ENCODE peak calls at places on chromosomes 5 and 9, in eight cellular contexts. F, Q, T, O, Y, U, M and A are unnamed samples. For H3K27me3, the result is how much of the 10 kb centered on the place peaks cover.

GRCh38 chr5:88680253-88681132 is 202.5 kb downstream of the MEF2C start:
- DNase-seq in F (peak), Q (peak), O (peak), U (no peak), T (peak), Y (peak), M (peak), A (peak)

GRCh38 chr5:130773813-130774212 is 391.2 kb downstream of the HINT1 start:
- DNase-seq in F (no peak), T (no peak), O (no peak), Q (no peak), U (no peak), Y (no peak), M (peak), A (no peak)

GRCh38 chr5:32317056-32317455 is 4.3 kb upstream of the MTMR12 start:
- DNase-seq in O (no peak), F (no peak), U (no peak), T (no peak), Q (no peak), M (no peak), Y (no peak), A (no peak)

GRCh38 chr5:94870496-94871214 is 252.2 kb downstream of the SLF1 start:
- DNase-seq in M (peak), Y (no peak), F (no peak), U (no peak), T (no peak), Q (no peak), O (no peak), A (no peak)

GRCh38 chr5:179300834-179301233 is 44.4 kb downstream of the ADAMTS2 start:
- DNase-seq in Q (no peak), M (no peak), F (peak), O (no peak), U (no peak), Y (no peak), T (peak), A (peak)

GRCh38 chr5:40410231-40410861 is 269.4 kb upstream of the PTGER4 start:
- DNase-seq in T (no peak), F (no peak), Y (no peak), Q (no peak), M (no peak), U (no peak), O (no peak), A (no peak)

GRCh38 chr5:157516626-157517325 is 56.8 kb downstream of the NIPAL4 start:
- DNase-seq in U (no peak), Y (no peak), F (peak), T (peak), O (no peak), M (no peak), Q (no peak), A (peak)

GRCh38 chr9:113621309-113621791 is 157.8 kb downstream of the RGS3 start:
- DNase-seq in M (peak), O (no peak), Q (no peak), U (peak), F (peak), T (peak), Y (peak), A (peak)

GRCh38 chr5:10704949-10705621 is 55.9 kb downstream of the DAP start:
- DNase-seq in Y (no peak), O (no peak), M (no peak), U (no peak), Q (no peak), F (no peak), T (no peak), A (no peak)

GRCh38 chr5:172490739-172491461 is 36.6 kb upstream of the SH3PXD2B start:
- DNase-seq in U (no peak), O (peak), Y (no peak), F (no peak), Q (no peak), T (no peak), M (peak), A (no peak)

GRCh38 chr5:53603009-53603687 is 42.7 kb downstream of the NDUFS4 start:
- DNase-seq in F (peak), Q (no peak), M (no peak), Y (no peak), U (no peak), T (no peak), O (no peak), A (no peak)

GRCh38 chr9:100714372-100715099 is 136.7 kb downstream of the CAVIN4 start:
- DNase-seq in O (peak), Q (no peak), M (peak), U (no peak), T (no peak), Y (peak), F (peak), A (peak)

GRCh38 chr9:83334320-83334719 is 203.9 kb downstream of the FRMD3 start:
- DNase-seq in U (peak), F (peak), Q (no peak), T (peak), M (peak), O (peak), Y (peak), A (peak)

GRCh38 chr9:20625003-20625349 is 2.7 kb upstream of the MLLT3 start:
- DNase-seq in U (no peak), T (no peak), Y (no peak), M (no peak), F (no peak), Q (no peak), O (no peak), A (no peak)

GRCh38 chr5:50439221-50439620 is 1.9 kb downstream of the EMB start:
- DNase-seq in M (no peak), T (no peak), U (no peak), Y (no peak), Q (no peak), O (no peak), F (no peak), A (no peak)

GRCh38 chr5:143400541-143401252 is 2.8 kb downstream of the NR3C1 start:
- DNase-seq in M (no peak), T (no peak), O (no peak), Y (peak), U (no peak), F (no peak), Q (no peak), A (no peak)

GRCh38 chr9:124381073-124381945 is 33.9 kb downstream of the PSMB7 start:
- DNase-seq in O (no peak), M (no peak), Y (no peak), U (no peak), F (no peak), Q (no peak), T (no peak), A (no peak)

GRCh38 chr9:96551403-96551802 is 68.2 kb downstream of the CDC14B start:
- DNase-seq in M (no peak), T (no peak), Y (no peak), U (no peak), O (no peak), F (no peak), Q (peak), A (no peak)

GRCh38 chr5:16453609-16454008 is 12.0 kb downstream of the ZNF622 start:
- DNase-seq in M (no peak), T (no peak), Q (no peak), Y (no peak), F (no peak), O (no peak), U (no peak), A (no peak)

GRCh38 chr5:148858547-148858946 is 32.1 kb downstream of the ADRB2 start:
- DNase-seq in F (peak), M (no peak), U (no peak), Q (no peak), O (no peak), Y (no peak), T (no peak), A (no peak)

GRCh38 chr5:18745591-18745987 is 1111.3 kb downstream of the TAF11L14 start:
- DNase-seq in Q (peak), U (no peak), F (peak), Y (no peak), O (no peak), T (no peak), M (no peak), A (no peak)

GRCh38 chr5:15463231-15463630 is 36.7 kb upstream of the FBXL7 start:
- DNase-seq in U (no peak), M (peak), O (no peak), F (no peak), Y (peak), Q (no peak), T (no peak), A (no peak)

GRCh38 chr5:96067902-96068614 is 106.4 kb upstream of the ELL2 start:
- DNase-seq in M (peak), F (no peak), Q (no peak), Y (no peak), O (no peak), T (no peak), U (no peak), A (peak)

GRCh38 chr9:33140406-33141360 is 26.5 kb downstream of the B4GALT1 start:
- DNase-seq in F (no peak), Q (no peak), M (no peak), Y (peak), U (no peak), O (no peak), T (no peak), A (no peak)

GRCh38 chr9:107227696-107228258 is 55.3 kb upstream of the RAD23B start:
- DNase-seq in T (no peak), F (no peak), U (no peak), Y (no peak), Q (no peak), M (no peak), O (no peak), A (no peak)

GRCh38 chr5:90170231-90170630 is 239.3 kb downstream of the CETN3 start:
- DNase-seq in M (no peak), Y (no peak), F (no peak), Q (no peak), T (no peak), O (no peak), U (no peak), A (no peak)

GRCh38 chr9:30714389-30714788 is 1670.1 kb upstream of the ACO1 start:
- DNase-seq in Q (no peak), O (no peak), T (no peak), F (no peak), Y (no peak), M (no peak), U (no peak), A (no peak)

GRCh38 chr5:106423109-106423897 is 1247.4 kb downstream of the EFNA5 start:
- DNase-seq in M (peak), O (peak), Q (no peak), Y (no peak), U (no peak), T (no peak), F (no peak), A (no peak)

GRCh38 chr9:94699715-94700114 is 26.8 kb upstream of the AOPEP start:
- DNase-seq in F (no peak), Q (no peak), O (no peak), M (peak), U (no peak), T (no peak), Y (no peak), A (no peak)

GRCh38 chr5:136032564-136032963 is 3.8 kb downstream of the TGFBI start:
- DNase-seq in O (no peak), T (peak), Q (no peak), F (no peak), M (peak), Y (no peak), U (peak), A (no peak)

GRCh38 chr5:3607541-3608147 is 12.0 kb downstream of the IRX1 start:
- DNase-seq in Y (no peak), U (no peak), T (no peak), Q (no peak), M (no peak), O (no peak), F (no peak), A (no peak)
- H3K27me3 ChIP-seq in Y (half or more), U (under half), T (under half), Q (under half), M (half or more), O (under half), F (half or more), A (under half)

GRCh38 chr9:126612813-126613641 is 701 bp upstream of the LMX1B start:
- DNase-seq in M (peak), O (peak), Q (no peak), U (no peak), F (peak), T (no peak), Y (peak), A (no peak)
- H3K27me3 ChIP-seq in M (half or more), O (half or more), Q (under half), U (under half), F (half or more), T (under half), Y (half or more), A (under half)

GRCh38 chr9:131823701-131824146 is 83.8 kb upstream of the RAPGEF1 start:
- DNase-seq in M (no peak), O (no peak), F (no peak), Y (peak), Q (no peak), U (no peak), T (no peak), A (no peak)

GRCh38 chr9:131826966-131827525 is 87.2 kb upstream of the RAPGEF1 start:
- DNase-seq in Q (no peak), M (no peak), U (no peak), Y (no peak), F (no peak), O (no peak), T (no peak), A (no peak)

GRCh38 chr9:131826053-131826452 is 86.2 kb upstream of the RAPGEF1 start:
- DNase-seq in Y (no peak), M (no peak), F (no peak), O (no peak), T (no peak), U (no peak), Q (no peak), A (no peak)

GRCh38 chr9:131824953-131825495 is 85.1 kb upstream of the RAPGEF1 start:
- DNase-seq in T (no peak), Q (no peak), F (no peak), U (no peak), M (no peak), O (no peak), Y (no peak), A (no peak)

DNA sequence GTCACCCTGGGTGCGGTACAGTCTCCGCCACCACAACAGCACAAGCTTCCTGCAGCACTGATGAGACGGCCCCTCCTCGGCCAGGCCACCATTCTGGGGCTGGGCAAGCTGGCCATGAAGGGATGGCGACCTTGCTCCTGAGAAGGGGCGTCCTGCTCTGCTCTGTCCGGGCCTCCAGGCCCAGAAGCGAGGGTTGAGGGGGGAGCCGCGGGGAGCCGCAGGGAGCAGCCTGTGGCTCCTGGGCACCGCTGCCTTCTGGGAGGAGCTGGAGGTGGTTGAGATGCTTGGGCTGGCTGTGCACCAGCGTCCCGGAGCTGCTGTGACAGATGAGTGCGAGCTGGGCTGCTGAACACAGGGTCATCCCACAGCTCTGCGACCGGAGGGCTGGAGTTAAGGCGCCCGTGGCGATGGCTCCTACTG is 84.3 kb upstream of the RAPGEF1 start:
- DNase-seq in O (no peak), U (no peak), Q (no peak), F (no peak), Y (peak), T (no peak), M (no peak), A (no peak)
- H3K27me3 ChIP-seq in O (under half), U (under half), Q (under half), F (under half), Y (under half), T (under half), M (under half), A (under half)

GRCh38 chr5:170470808-170471404 is 32.9 kb upstream of the KCNIP1 start:
- DNase-seq in Y (no peak), F (no peak), O (peak), T (no peak), Q (no peak), U (no peak), M (no peak), A (no peak)

GRCh38 chr5:170468633-170469032 is 35.2 kb upstream of the KCNIP1 start:
- DNase-seq in O (no peak), U (no peak), M (no peak), F (no peak), T (no peak), Y (no peak), Q (no peak), A (no peak)

GRCh38 chr5:170467000-170467707 is 36.7 kb upstream of the KCNIP1 start:
- DNase-seq in Q (no peak), O (no peak), Y (no peak), F (peak), U (no peak), T (no peak), M (no peak), A (no peak)

GRCh38 chr5:170470275-170470674 is 33.5 kb upstream of the KCNIP1 start:
- DNase-seq in M (no peak), F (no peak), Y (no peak), O (peak), U (no peak), T (no peak), Q (no peak), A (no peak)

DNA sequence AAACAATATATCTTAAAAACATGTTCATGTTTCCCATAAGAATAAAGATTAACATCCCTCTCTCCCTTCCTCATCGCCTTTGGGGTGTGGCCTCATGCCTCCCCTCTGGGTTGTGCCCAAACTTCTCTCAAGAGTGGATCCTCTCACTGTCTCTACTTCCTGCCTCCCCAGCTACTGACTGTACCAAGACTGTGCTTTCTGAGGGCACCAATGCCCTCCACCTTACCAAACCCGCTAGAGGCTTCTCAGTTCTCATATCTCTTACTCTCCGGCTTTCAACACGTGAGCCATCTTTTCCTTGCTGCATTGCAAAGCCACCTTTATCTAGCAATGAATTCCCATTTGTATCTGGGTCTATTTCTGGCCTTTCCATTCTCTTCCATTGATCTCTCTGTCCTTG is 34.4 kb upstream of the KCNIP1 start:
- DNase-seq in F (no peak), T (no peak), O (peak), Q (no peak), Y (no peak), U (no peak), M (no peak), A (no peak)
- H3K27me3 ChIP-seq in F (under half), T (under half), O (under half), Q (under half), Y (under half), U (under half), M (under half), A (under half)